ENCODE peak calls at places on chromosome 5, in seven cellular contexts. One of them, this sample, is unnamed.

GRCh38 chr5:139822553-139823425 is 27.2 kb downstream of the PSD2 start:
- DNase-seq in CD4-positive, alpha-beta T cell: no peak
- DNase-seq in fibroblast of lung: no peak
- DNase-seq in endothelial cell: no peak
- DNase-seq in OCI-LY7: no peak
- DNase-seq in body of pancreas: no peak
- DNase-seq in cardiac muscle cell: no peak
- DNase-seq in this sample: no peak

GRCh38 chr5:124867064-124867707 is 120.7 kb upstream of the ZNF608 start:
- DNase-seq in CD4-positive, alpha-beta T cell: no peak
- DNase-seq in fibroblast of lung: peak
- DNase-seq in endothelial cell: no peak
- DNase-seq in OCI-LY7: no peak
- DNase-seq in body of pancreas: no peak
- DNase-seq in cardiac muscle cell: no peak
- DNase-seq in this sample: no peak

GRCh38 chr5:34929720-34930526 is 564 bp downstream of the DNAJC21 start:
- DNase-seq in CD4-positive, alpha-beta T cell: peak
- DNase-seq in fibroblast of lung: peak
- DNase-seq in endothelial cell: peak
- DNase-seq in OCI-LY7: peak
- DNase-seq in body of pancreas: peak
- DNase-seq in cardiac muscle cell: peak
- DNase-seq in this sample: peak

GRCh38 chr5:65172486-65173129 is 309.1 kb downstream of the ADAMTS6 start:
- DNase-seq in CD4-positive, alpha-beta T cell: no peak
- DNase-seq in fibroblast of lung: peak
- DNase-seq in endothelial cell: no peak
- DNase-seq in OCI-LY7: no peak
- DNase-seq in body of pancreas: no peak
- DNase-seq in cardiac muscle cell: no peak
- DNase-seq in this sample: no peak

GRCh38 chr5:36279054-36279698 is 22.5 kb downstream of the RANBP3L start:
- DNase-seq in CD4-positive, alpha-beta T cell: no peak
- DNase-seq in fibroblast of lung: peak
- DNase-seq in endothelial cell: no peak
- DNase-seq in OCI-LY7: no peak
- DNase-seq in body of pancreas: no peak
- DNase-seq in cardiac muscle cell: no peak
- DNase-seq in this sample: no peak

GRCh38 chr5:43363445-43364152 is 48.6 kb downstream of the CCL28 start:
- DNase-seq in CD4-positive, alpha-beta T cell: no peak
- DNase-seq in fibroblast of lung: no peak
- DNase-seq in endothelial cell: no peak
- DNase-seq in OCI-LY7: no peak
- DNase-seq in body of pancreas: no peak
- DNase-seq in cardiac muscle cell: no peak
- DNase-seq in this sample: no peak

GRCh38 chr5:66454186-66455078 is 141.8 kb upstream of the MAST4 start:
- DNase-seq in CD4-positive, alpha-beta T cell: no peak
- DNase-seq in fibroblast of lung: peak
- DNase-seq in endothelial cell: no peak
- DNase-seq in OCI-LY7: no peak
- DNase-seq in body of pancreas: peak
- DNase-seq in cardiac muscle cell: no peak
- DNase-seq in this sample: no peak

GRCh38 chr5:33690736-33691135 is 201.1 kb downstream of the ADAMTS12 start:
- DNase-seq in CD4-positive, alpha-beta T cell: no peak
- DNase-seq in fibroblast of lung: peak
- DNase-seq in endothelial cell: no peak
- DNase-seq in OCI-LY7: no peak
- DNase-seq in body of pancreas: no peak
- DNase-seq in cardiac muscle cell: no peak
- DNase-seq in this sample: no peak

GRCh38 chr5:159309689-159310433 is 20.4 kb downstream of the IL12B start:
- DNase-seq in CD4-positive, alpha-beta T cell: no peak
- DNase-seq in fibroblast of lung: no peak
- DNase-seq in endothelial cell: no peak
- DNase-seq in OCI-LY7: no peak
- DNase-seq in body of pancreas: no peak
- DNase-seq in cardiac muscle cell: no peak
- DNase-seq in this sample: no peak

GRCh38 chr5:149466457-149466972 is 84.7 kb downstream of the CSNK1A1 start:
- DNase-seq in CD4-positive, alpha-beta T cell: no peak
- DNase-seq in fibroblast of lung: peak
- DNase-seq in endothelial cell: no peak
- DNase-seq in OCI-LY7: no peak
- DNase-seq in body of pancreas: no peak
- DNase-seq in cardiac muscle cell: no peak
- DNase-seq in this sample: no peak

GRCh38 chr5:96257904-96258303 is 175.1 kb downstream of the PCSK1 start:
- DNase-seq in CD4-positive, alpha-beta T cell: no peak
- DNase-seq in fibroblast of lung: peak
- DNase-seq in endothelial cell: no peak
- DNase-seq in OCI-LY7: no peak
- DNase-seq in body of pancreas: no peak
- DNase-seq in cardiac muscle cell: no peak
- DNase-seq in this sample: no peak

DNA sequence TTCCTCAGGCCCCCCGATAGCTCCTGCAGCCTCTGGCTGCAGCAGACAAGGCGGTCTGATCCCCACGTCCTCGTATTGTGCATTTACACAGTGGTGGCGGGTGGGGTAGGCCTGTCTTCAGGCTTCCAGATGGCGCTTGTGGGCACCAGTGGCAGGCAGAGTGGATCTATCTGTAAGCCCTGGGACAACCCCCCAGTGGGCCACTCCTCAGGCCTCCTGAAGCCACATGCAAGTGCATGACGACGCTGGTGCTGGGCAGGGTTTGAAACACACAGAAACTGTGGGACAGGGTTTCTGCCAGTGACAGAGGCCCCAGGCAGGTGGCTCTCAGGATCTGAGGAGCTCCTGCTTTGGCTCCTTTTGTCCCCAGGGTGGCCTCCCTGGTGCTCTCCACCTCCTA is 42.0 kb downstream of the SLF1 start:
- DNase-seq in CD4-positive, alpha-beta T cell: no peak
- DNase-seq in fibroblast of lung: no peak
- DNase-seq in endothelial cell: no peak
- DNase-seq in OCI-LY7: no peak
- DNase-seq in body of pancreas: no peak
- DNase-seq in cardiac muscle cell: no peak
- DNase-seq in this sample: no peak
- TF ChIP-seq CTCF in CD4-positive, alpha-beta T cell: no peak
- TF ChIP-seq CTCF in fibroblast of lung: no peak
- TF ChIP-seq CTCF in endothelial cell: no peak
- TF ChIP-seq CTCF in OCI-LY7: no peak
- TF ChIP-seq CTCF in body of pancreas: no peak
- TF ChIP-seq CTCF in cardiac muscle cell: no peak
- TF ChIP-seq CTCF in this sample: no peak

GRCh38 chr5:102090770-102091169 is 205.3 kb downstream of the SLCO4C1 start:
- DNase-seq in CD4-positive, alpha-beta T cell: no peak
- DNase-seq in fibroblast of lung: no peak
- DNase-seq in endothelial cell: peak
- DNase-seq in OCI-LY7: peak
- DNase-seq in body of pancreas: no peak
- DNase-seq in cardiac muscle cell: peak
- DNase-seq in this sample: peak
- TF ChIP-seq CTCF in CD4-positive, alpha-beta T cell: no peak
- TF ChIP-seq CTCF in fibroblast of lung: no peak
- TF ChIP-seq CTCF in endothelial cell: peak
- TF ChIP-seq CTCF in OCI-LY7: peak
- TF ChIP-seq CTCF in body of pancreas: no peak
- TF ChIP-seq CTCF in cardiac muscle cell: no peak
- TF ChIP-seq CTCF in this sample: peak

GRCh38 chr5:172664018-172664417 is 23.0 kb downstream of the NEURL1B start:
- DNase-seq in CD4-positive, alpha-beta T cell: no peak
- DNase-seq in fibroblast of lung: no peak
- DNase-seq in endothelial cell: no peak
- DNase-seq in OCI-LY7: no peak
- DNase-seq in body of pancreas: no peak
- DNase-seq in cardiac muscle cell: no peak
- DNase-seq in this sample: no peak

GRCh38 chr5:172665049-172665541 is 24.0 kb downstream of the NEURL1B start:
- DNase-seq in CD4-positive, alpha-beta T cell: no peak
- DNase-seq in fibroblast of lung: no peak
- DNase-seq in endothelial cell: no peak
- DNase-seq in OCI-LY7: no peak
- DNase-seq in body of pancreas: no peak
- DNase-seq in cardiac muscle cell: no peak
- DNase-seq in this sample: no peak

GRCh38 chr5:172667786-172668735 is 27.0 kb downstream of the NEURL1B start:
- DNase-seq in CD4-positive, alpha-beta T cell: no peak
- DNase-seq in fibroblast of lung: no peak
- DNase-seq in endothelial cell: no peak
- DNase-seq in OCI-LY7: no peak
- DNase-seq in body of pancreas: no peak
- DNase-seq in cardiac muscle cell: no peak
- DNase-seq in this sample: no peak

GRCh38 chr5:172669808-172670402 is 28.8 kb downstream of the NEURL1B start:
- DNase-seq in CD4-positive, alpha-beta T cell: no peak
- DNase-seq in fibroblast of lung: no peak
- DNase-seq in endothelial cell: no peak
- DNase-seq in OCI-LY7: no peak
- DNase-seq in body of pancreas: no peak
- DNase-seq in cardiac muscle cell: no peak
- DNase-seq in this sample: no peak

GRCh38 chr5:172666251-172666650 is 25.2 kb downstream of the NEURL1B start:
- DNase-seq in CD4-positive, alpha-beta T cell: no peak
- DNase-seq in fibroblast of lung: no peak
- DNase-seq in endothelial cell: peak
- DNase-seq in OCI-LY7: no peak
- DNase-seq in body of pancreas: no peak
- DNase-seq in cardiac muscle cell: no peak
- DNase-seq in this sample: no peak
- TF ChIP-seq CTCF in CD4-positive, alpha-beta T cell: no peak
- TF ChIP-seq CTCF in fibroblast of lung: no peak
- TF ChIP-seq CTCF in endothelial cell: no peak
- TF ChIP-seq CTCF in OCI-LY7: peak
- TF ChIP-seq CTCF in body of pancreas: no peak
- TF ChIP-seq CTCF in cardiac muscle cell: no peak
- TF ChIP-seq CTCF in this sample: no peak

GRCh38 chr5:163505475-163506457 is at the start of gene MAT2B:
- DNase-seq in CD4-positive, alpha-beta T cell: peak
- DNase-seq in fibroblast of lung: peak
- DNase-seq in endothelial cell: peak
- DNase-seq in OCI-LY7: peak
- DNase-seq in body of pancreas: peak
- DNase-seq in cardiac muscle cell: peak
- DNase-seq in this sample: peak

GRCh38 chr5:163506726-163507125 is 1.3 kb downstream of the MAT2B start:
- DNase-seq in CD4-positive, alpha-beta T cell: no peak
- DNase-seq in fibroblast of lung: peak
- DNase-seq in endothelial cell: no peak
- DNase-seq in OCI-LY7: no peak
- DNase-seq in body of pancreas: no peak
- DNase-seq in cardiac muscle cell: no peak
- DNase-seq in this sample: no peak

GRCh38 chr5:163505049-163505474 is 357 bp upstream of the MAT2B start:
- DNase-seq in CD4-positive, alpha-beta T cell: no peak
- DNase-seq in fibroblast of lung: no peak
- DNase-seq in endothelial cell: no peak
- DNase-seq in OCI-LY7: no peak
- DNase-seq in body of pancreas: no peak
- DNase-seq in cardiac muscle cell: no peak
- DNase-seq in this sample: no peak

GRCh38 chr5:163504091-163504931 is 1.1 kb upstream of the MAT2B start:
- DNase-seq in CD4-positive, alpha-beta T cell: peak
- DNase-seq in fibroblast of lung: peak
- DNase-seq in endothelial cell: peak
- DNase-seq in OCI-LY7: peak
- DNase-seq in body of pancreas: peak
- DNase-seq in cardiac muscle cell: peak
- DNase-seq in this sample: peak

DNA sequence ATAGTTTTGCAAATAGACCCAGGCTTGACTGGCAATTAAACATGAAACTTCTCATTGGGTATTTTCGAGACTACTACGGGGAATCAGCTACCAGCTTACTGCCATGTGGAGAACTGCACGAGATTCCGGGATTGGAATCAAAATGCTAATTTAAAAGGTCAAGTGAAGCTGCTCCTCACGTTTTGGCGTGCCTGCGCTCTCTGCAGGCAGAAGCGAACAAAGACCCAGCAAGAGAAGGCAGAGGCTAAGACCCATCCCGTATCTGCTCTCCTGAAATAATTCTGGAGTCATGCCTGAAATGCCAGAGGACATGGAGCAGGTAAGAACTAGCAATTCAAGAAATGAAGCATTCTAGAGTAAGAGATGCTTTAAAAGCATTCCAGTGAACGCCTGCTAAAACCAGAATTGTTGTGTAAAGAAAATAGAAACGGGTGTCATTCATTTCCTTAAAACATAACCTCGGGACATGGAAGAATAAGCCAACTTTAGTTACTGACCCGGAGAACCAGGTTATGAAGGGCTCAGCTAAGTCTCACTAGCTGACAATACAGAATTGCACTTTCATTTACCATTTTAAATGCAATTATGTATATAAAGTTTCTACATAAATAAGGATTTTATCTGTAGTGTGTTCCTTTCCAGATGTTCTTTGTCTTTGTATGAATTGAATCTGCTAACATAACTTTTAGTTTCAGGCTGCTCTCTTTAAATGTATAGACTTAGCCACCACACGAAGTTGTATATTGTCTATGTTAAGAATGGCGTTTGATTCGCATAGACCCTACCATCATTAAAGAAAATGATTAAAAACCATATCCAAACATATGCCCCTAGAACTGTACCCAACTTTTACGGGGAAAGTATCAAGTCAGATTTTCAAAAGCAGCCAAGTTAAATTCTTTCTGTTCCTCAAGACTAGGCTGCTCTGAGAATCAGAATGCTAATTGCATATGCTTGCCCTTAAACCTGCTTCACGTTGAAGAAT is 2.0 kb upstream of the MAT2B start:
- DNase-seq in CD4-positive, alpha-beta T cell: peak
- DNase-seq in fibroblast of lung: peak
- DNase-seq in endothelial cell: peak
- DNase-seq in OCI-LY7: peak
- DNase-seq in body of pancreas: peak
- DNase-seq in cardiac muscle cell: peak
- DNase-seq in this sample: peak
- TF ChIP-seq CTCF in CD4-positive, alpha-beta T cell: peak
- TF ChIP-seq CTCF in fibroblast of lung: peak
- TF ChIP-seq CTCF in endothelial cell: no peak
- TF ChIP-seq CTCF in OCI-LY7: peak
- TF ChIP-seq CTCF in body of pancreas: no peak
- TF ChIP-seq CTCF in cardiac muscle cell: peak
- TF ChIP-seq CTCF in this sample: no peak

DNA sequence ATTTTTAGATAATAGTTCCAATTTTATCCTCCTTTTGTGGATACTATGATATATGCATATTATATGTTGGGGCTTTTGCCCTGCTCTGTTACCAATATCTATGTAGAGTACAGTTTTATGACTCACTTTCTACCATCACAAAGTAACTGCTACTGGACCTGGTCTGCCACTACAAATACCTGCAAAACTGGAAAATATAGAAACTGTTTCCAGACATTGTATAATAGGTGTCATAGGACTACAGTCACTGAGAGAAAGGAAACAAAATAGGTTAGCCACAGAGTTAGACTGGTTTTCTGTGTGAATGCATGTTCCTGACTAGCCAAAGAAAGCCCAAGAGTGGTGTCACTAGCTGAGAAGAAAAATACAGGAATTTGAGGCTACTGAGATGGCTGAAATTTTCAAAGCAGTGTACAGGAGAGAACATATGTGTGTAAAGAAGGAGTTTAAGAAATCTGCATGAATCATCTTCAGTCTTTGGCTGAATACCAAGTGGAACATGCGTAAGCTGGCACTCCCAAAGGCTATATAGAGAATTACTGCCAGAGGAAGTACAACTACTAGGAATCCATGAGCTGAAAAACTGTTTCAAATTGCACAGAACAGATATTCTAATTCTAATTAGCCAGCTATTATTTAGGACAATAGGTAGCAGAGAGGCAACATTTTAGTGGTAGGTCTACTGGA is 29.0 kb upstream of the FAM174A start:
- DNase-seq in CD4-positive, alpha-beta T cell: no peak
- DNase-seq in fibroblast of lung: peak
- DNase-seq in endothelial cell: no peak
- DNase-seq in OCI-LY7: no peak
- DNase-seq in body of pancreas: no peak
- DNase-seq in cardiac muscle cell: no peak
- DNase-seq in this sample: no peak
- TF ChIP-seq CTCF in CD4-positive, alpha-beta T cell: no peak
- TF ChIP-seq CTCF in fibroblast of lung: peak
- TF ChIP-seq CTCF in endothelial cell: no peak
- TF ChIP-seq CTCF in OCI-LY7: no peak
- TF ChIP-seq CTCF in body of pancreas: no peak
- TF ChIP-seq CTCF in cardiac muscle cell: peak
- TF ChIP-seq CTCF in this sample: no peak